ENCODE peak calls at places on chromosomes 13 and 19, in four cellular contexts. S, H, M and G are unnamed samples.

GRCh38 chr19:58460039-58460438 is 6.8 kb upstream of the ZNF324 start:
- DNase-seq in H (no peak), M (no peak), S (no peak), G (no peak)

GRCh38 chr13:43261018-43261417 is 237.6 kb downstream of the DNAJC15 start:
- DNase-seq in M (no peak), S (no peak), H (no peak), G (no peak)

GRCh38 chr13:98977568-98978270 is at the start of gene DOCK9:
- DNase-seq in H (no peak), M (no peak), S (peak; percentile 31), G (no peak)

GRCh38 chr13:77305276-77305675 is 21.6 kb downstream of the MYCBP2 start:
- DNase-seq in S (no peak), H (no peak), M (no peak), G (no peak)

GRCh38 chr19:39555883-39556282 is 15.9 kb upstream of the EID2 start:
- DNase-seq in H (no peak), S (no peak), M (no peak), G (no peak)

GRCh38 chr19:29636553-29637325 is 28.5 kb upstream of the PLEKHF1 start:
- DNase-seq in S (no peak), H (no peak), M (no peak), G (no peak)

GRCh38 chr19:5793188-5793587 is 2.2 kb upstream of the DUS3L start:
- DNase-seq in H (no peak), S (no peak), M (no peak), G (no peak)

GRCh38 chr19:56692496-56692895 is 20.9 kb upstream of the ZNF835 start:
- DNase-seq in M (no peak), S (no peak), H (no peak), G (no peak)

GRCh38 chr19:46955114-46955812 is 64.4 kb upstream of the NPAS1 start:
- DNase-seq in H (no peak), S (no peak), M (peak; percentile 27), G (peak; percentile 38)

GRCh38 chr19:3338541-3339181 is 27.7 kb upstream of the NFIC start:
- DNase-seq in S (no peak), M (no peak), H (no peak), G (peak; percentile 7)

GRCh38 chr13:80979035-80979641 is 638.2 kb upstream of the SPRY2 start:
- DNase-seq in M (peak; percentile 57), H (peak; percentile 11), S (peak; percentile 53), G (peak; percentile 30)

GRCh38 chr13:21583496-21583895 is 20.5 kb downstream of the MICU2 start:
- DNase-seq in M (peak; percentile 44), H (no peak), S (peak; percentile 20), G (no peak)

GRCh38 chr13:113135281-113135760 is 12.7 kb downstream of the F10 start:
- DNase-seq in M (no peak), S (no peak), H (no peak), G (no peak)

GRCh38 chr19:1945899-1946298 is 4.9 kb downstream of the CSNK1G2 start:
- DNase-seq in M (peak; percentile 58), S (peak; percentile 91), H (no peak), G (peak; percentile 56)

GRCh38 chr13:86585826-86586225 is 786.6 kb upstream of the SLITRK6 start:
- DNase-seq in H (no peak), M (no peak), S (no peak), G (no peak)

GRCh38 chr13:86584301-86584700 is 785.1 kb upstream of the SLITRK6 start:
- DNase-seq in M (no peak), H (no peak), S (no peak), G (no peak)

DNA sequence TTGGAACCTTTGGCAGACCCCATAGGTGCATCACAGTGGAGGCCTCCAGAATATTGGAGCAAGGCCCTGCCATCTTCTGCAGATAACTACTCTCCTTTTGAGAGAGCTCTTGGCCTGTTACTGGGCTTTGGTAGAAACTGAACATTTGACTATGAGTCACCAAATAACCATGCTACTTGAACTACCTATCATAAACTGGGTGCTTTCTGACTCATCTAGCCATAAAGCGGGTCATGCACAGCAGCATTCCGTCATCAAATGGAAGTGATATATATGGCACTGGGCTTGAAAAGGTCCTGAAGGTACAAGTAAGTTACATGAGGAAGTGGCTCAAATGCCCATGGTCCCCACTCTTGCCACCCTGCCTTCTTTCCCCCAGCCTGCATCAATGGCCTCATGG is 782.5 kb upstream of the SLITRK6 start:
- DNase-seq in S (no peak), M (no peak), H (no peak), G (no peak)
- TF ChIP-seq ETV6 in S (no peak), M (no peak), H (no peak), G (no peak)

GRCh38 chr19:41384351-41384750 is 8.0 kb downstream of the TMEM91 start:
- DNase-seq in H (no peak), M (no peak), S (no peak), G (no peak)
- TF ChIP-seq ETV6 in H (no peak), M (no peak), S (no peak), G (no peak)

GRCh38 chr19:10654610-10655456 is 687 bp downstream of the ILF3 start:
- DNase-seq in S (peak; percentile 87), M (peak; percentile 47), H (no peak), G (peak; percentile 96)
- TF ChIP-seq ETV6 in S (no peak), M (no peak), H (no peak), G (no peak)

GRCh38 chr19:33758541-33759013 is 38.1 kb upstream of the KCTD15 start:
- DNase-seq in S (no peak), H (no peak), M (no peak), G (no peak)

GRCh38 chr19:33759356-33759755 is 37.3 kb upstream of the KCTD15 start:
- DNase-seq in M (no peak), S (no peak), H (no peak), G (no peak)

GRCh38 chr19:33767898-33768413 is 28.7 kb upstream of the KCTD15 start:
- DNase-seq in M (peak; percentile 21), H (no peak), S (peak; percentile 91), G (peak; percentile 49)

GRCh38 chr19:33766623-33767022 is 30.0 kb upstream of the KCTD15 start:
- DNase-seq in M (no peak), H (no peak), S (no peak), G (no peak)

DNA sequence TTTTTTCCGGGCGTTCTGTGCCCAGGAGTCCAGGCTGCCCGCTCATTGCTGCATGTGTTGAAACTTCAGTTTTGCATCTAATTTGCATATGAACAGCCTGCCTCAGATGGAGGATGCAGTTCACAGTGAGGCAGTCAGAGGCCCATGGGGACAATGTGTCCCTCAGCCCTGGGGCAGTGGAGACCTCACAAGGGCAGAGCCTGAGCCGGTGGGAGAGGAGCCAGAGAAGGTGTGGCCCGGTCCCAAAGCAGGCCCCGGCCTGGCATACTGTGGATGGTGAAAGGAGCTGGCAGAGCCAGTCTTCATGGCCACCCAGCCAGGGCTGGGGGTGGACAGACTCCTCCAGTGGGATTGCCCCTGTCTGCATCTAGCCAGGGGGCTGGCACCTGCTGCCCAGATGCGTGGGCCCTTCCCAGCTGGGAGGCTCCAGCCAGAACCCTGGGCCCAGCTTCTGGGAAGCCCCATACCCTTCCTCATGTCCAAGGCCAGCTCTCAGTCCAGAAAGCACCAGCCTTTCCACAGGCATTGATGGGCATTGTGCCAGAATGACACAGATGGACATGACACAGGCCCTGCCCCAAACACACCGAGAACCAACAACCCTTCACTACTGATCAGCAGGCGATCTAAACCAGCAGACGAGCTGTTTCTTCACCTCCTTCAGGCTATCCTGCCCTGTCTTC is 32.9 kb upstream of the KCTD15 start:
- DNase-seq in H (no peak), S (no peak), M (no peak), G (no peak)
- TF ChIP-seq ETV6 in H (no peak), S (no peak), M (no peak), G (no peak)

DNA sequence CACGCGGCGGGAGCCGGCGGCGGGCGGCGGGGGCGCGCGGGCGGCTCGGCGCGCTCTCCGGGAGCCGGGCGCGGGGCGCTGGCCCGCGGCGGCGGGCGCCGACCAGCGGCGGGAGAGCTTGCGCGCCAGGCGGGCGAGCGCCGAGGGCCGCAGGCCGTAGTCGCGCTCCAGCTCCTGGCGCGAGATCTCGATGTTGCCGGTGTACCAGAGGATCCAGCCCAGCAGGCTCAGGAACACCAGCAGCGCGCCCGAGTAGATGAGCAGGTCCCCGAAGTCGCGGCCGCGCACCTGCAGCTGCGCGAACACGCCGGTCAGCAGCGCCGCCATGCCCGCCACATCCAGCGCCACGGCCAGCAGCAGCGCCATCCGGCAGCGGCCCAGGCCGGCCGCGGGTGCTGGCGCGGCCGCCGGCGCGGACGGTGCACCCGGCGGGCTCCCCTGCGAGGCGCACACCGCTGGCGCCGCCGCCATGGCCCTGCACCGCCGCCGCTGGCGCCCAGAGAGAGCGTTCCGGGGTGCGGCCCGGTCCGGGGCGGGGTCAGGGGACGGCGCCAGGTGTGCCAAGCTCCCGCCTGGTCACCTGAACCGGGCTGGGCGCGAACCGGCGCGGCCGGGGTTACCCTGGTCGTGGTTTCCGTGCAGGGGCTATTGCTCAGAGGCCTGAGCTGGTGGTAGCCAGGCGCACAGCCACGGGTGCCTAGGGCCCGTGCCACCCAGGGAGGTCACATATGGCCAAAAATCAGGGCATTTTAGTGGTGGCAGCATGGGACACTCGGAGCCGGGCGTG is at the start of gene TMEM238:
- DNase-seq in H (no peak), S (peak; percentile 73), M (no peak), G (peak; percentile 55)
- TF ChIP-seq ETV6 in H (no peak), S (no peak), M (no peak), G (no peak)

DNA sequence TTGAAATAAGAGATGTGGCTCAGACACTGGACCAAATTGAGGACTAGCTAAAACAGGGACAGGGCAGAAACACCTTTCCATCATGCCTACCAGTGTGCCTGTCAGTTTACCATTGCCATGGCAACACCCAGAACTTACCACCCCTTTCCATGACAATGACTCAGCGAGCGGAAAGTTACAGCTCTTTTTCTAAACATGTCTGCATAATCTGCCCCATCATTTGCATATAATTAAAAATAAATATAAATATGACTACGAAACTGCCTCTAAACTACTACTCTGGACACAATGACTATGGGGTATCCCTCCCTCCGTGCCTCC is 96.0 kb downstream of the UBL3 start:
- DNase-seq in H (no peak), S (peak; percentile 23), M (peak; percentile 47), G (no peak)
- TF ChIP-seq ETV6 in H (no peak), S (no peak), M (no peak), G (no peak)

GRCh38 chr19:49057636-49058234 is at the start of gene CGB7:
- DNase-seq in H (no peak), S (peak; percentile 86), M (peak; percentile 17), G (peak; percentile 53)
- TF ChIP-seq ETV6 in H (no peak), S (no peak), M (no peak), G (no peak)

DNA sequence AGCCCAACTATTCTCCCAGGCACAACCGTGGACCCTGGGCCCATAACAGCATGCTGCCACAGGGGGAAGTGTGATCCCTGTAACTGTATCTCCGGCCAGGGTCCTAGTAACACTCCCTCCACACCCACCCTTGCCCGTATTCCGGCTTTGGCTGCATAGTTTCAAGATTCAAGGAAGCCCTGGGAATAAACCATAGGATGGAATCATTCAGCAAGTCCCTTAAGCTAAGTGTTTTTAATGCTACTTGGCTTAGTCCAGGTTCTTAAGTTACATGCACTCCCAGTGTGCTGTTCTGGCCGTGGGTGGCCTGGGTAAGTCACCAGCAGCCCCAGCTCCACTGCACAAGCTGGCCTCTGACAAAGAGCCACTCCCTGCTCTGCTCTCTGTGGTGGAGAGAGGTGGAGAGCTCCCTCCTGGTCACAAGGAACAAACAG is 532.4 kb upstream of the SGCG start:
- DNase-seq in H (no peak), M (no peak), S (peak; percentile 19), G (no peak)
- TF ChIP-seq ETV6 in H (no peak), M (no peak), S (no peak), G (no peak)